ENCODE peak calls at places on chromosome 13, in five cellular contexts. R is PC-3, Y is GM23248, H is GM23338, K is HCT116. N is an unnamed sample.

GRCh38 chr13:24741016-24741662 is 22.8 kb upstream of the RNF17 start:
- DNase-seq in R (no peak), Y (peak; percentile 16), H (peak; percentile 39), K (no peak), N (no peak)

GRCh38 chr13:45296259-45296658 is 44.7 kb downstream of the TPT1 start:
- DNase-seq in R (no peak), Y (no peak), H (no peak), K (no peak), N (no peak)

GRCh38 chr13:112664501-112665203 is 25.2 kb upstream of the ATP11A start:
- DNase-seq in R (no peak), Y (peak; percentile 39), H (no peak), K (no peak), N (no peak)

GRCh38 chr13:20633802-20634201 is 66.8 kb downstream of the IFT88 start:
- DNase-seq in R (peak; percentile 56), Y (no peak), H (no peak), K (no peak), N (no peak)

GRCh38 chr13:34162545-34162936 is 344.6 kb downstream of the RFC3 start:
- DNase-seq in R (no peak), Y (peak; percentile 63), H (no peak), K (no peak), N (no peak)

GRCh38 chr13:59946924-59947323 is 216.8 kb downstream of the DIAPH3 start:
- DNase-seq in R (no peak), Y (peak; percentile 17), H (no peak), K (no peak), N (no peak)

GRCh38 chr13:98447881-98448641 is 128.8 kb downstream of the STK24 start:
- DNase-seq in R (peak; percentile 13), Y (peak; percentile 80), H (peak; percentile 95), K (peak; percentile 34), N (peak; percentile 79)

GRCh38 chr13:34926513-34926912 is 15.6 kb upstream of the NBEA start:
- DNase-seq in R (peak; percentile 62), Y (peak; percentile 71), H (peak; percentile 67), K (no peak), N (no peak)

GRCh38 chr13:66138172-66138811 is 1091.8 kb downstream of the PCDH9 start:
- DNase-seq in R (no peak), Y (no peak), H (no peak), K (no peak), N (no peak)

GRCh38 chr13:49098771-49099512 is 121.2 kb upstream of the MLNR start:
- DNase-seq in R (no peak), Y (peak; percentile 38), H (peak; percentile 45), K (peak; percentile 24), N (peak; percentile 9)

GRCh38 chr13:54750521-54750920 is 1721.9 kb downstream of the OLFM4 start:
- DNase-seq in R (no peak), Y (no peak), H (no peak), K (no peak), N (no peak)

GRCh38 chr13:40101708-40102359 is 446.4 kb downstream of the COG6 start:
- DNase-seq in R (no peak), Y (no peak), H (no peak), K (no peak), N (no peak)

GRCh38 chr13:34863360-34864135 is 78.5 kb upstream of the NBEA start:
- DNase-seq in R (peak; percentile 88), Y (peak; percentile 91), H (no peak), K (peak; percentile 68), N (no peak)

GRCh38 chr13:106537521-106537920 is 2.1 kb upstream of the EFNB2 start:
- DNase-seq in R (no peak), Y (no peak), H (no peak), K (no peak), N (no peak)

GRCh38 chr13:35987572-35988513 is 143.3 kb downstream of the DCLK1 start:
- DNase-seq in R (no peak), Y (no peak), H (peak; percentile 63), K (no peak), N (no peak)

GRCh38 chr13:66137384-66137783 is 1092.8 kb downstream of the PCDH9 start:
- DNase-seq in R (no peak), Y (no peak), H (no peak), K (no peak), N (no peak)

GRCh38 chr13:35198821-35199220 is 256.8 kb downstream of the NBEA start:
- DNase-seq in R (no peak), Y (no peak), H (no peak), K (no peak), N (no peak)

GRCh38 chr13:75372517-75372916 is 109.5 kb downstream of the TBC1D4 start:
- DNase-seq in R (peak; percentile 64), Y (peak; percentile 79), H (peak; percentile 74), K (no peak), N (peak; percentile 42)

GRCh38 chr13:27533155-27533643 is 82.8 kb upstream of the MTIF3 start:
- DNase-seq in R (peak; percentile 80), Y (peak; percentile 81), H (peak; percentile 89), K (peak; percentile 62), N (peak; percentile 85)

GRCh38 chr13:25114220-25114619 is 18.3 kb downstream of the PABPC3 start:
- DNase-seq in R (peak; percentile 81), Y (peak; percentile 78), H (peak; percentile 82), K (peak; percentile 59), N (peak; percentile 71)

GRCh38 chr13:108230377-108230776 is 12.2 kb downstream of the ABHD13 start:
- DNase-seq in R (no peak), Y (no peak), H (no peak), K (no peak), N (no peak)

GRCh38 chr13:20353973-20354372 is 121.9 kb upstream of the GJB6 start:
- DNase-seq in R (peak; percentile 74), Y (peak; percentile 81), H (no peak), K (no peak), N (no peak)

GRCh38 chr13:79395881-79396280 is 10.2 kb downstream of the RBM26 start:
- DNase-seq in R (no peak), Y (peak; percentile 7), H (no peak), K (no peak), N (no peak)

GRCh38 chr13:79392882-79393563 is 13.0 kb downstream of the RBM26 start:
- DNase-seq in R (peak; percentile 58), Y (peak; percentile 81), H (no peak), K (no peak), N (no peak)

GRCh38 chr13:79389031-79389430 is 17.0 kb downstream of the RBM26 start:
- DNase-seq in R (no peak), Y (no peak), H (no peak), K (no peak), N (no peak)

GRCh38 chr13:79398169-79398568 is 7.9 kb downstream of the RBM26 start:
- DNase-seq in R (no peak), Y (no peak), H (no peak), K (no peak), N (no peak)

GRCh38 chr13:79393564-79394249 is 12.3 kb downstream of the RBM26 start:
- DNase-seq in R (peak; percentile 15), Y (no peak), H (no peak), K (no peak), N (no peak)
- TF ChIP-seq EZH2phosphoT487 in R (no peak), Y (no peak), H (no peak), K (no peak), N (no peak)

DNA sequence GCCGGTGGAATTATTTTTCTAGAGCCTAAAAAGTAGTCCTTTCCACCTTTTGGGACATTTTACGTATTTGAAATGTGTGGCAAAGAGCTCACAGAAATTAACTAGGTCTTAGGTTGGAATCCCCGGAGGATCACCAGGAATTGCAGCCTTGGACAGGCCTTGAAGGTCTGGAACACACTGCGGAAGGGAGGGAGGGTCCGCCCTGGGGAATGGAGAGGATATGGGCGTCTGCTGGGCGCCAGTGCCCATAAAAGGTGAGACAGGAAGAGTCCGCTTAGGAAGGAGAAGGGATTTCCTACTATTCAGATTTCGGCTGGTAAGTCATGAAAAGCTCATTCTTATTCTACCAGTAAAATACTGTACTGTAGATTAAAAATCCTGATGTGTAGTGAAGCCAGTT is 111.9 kb downstream of the COL4A2 start:
- DNase-seq in R (no peak), Y (no peak), H (no peak), K (no peak), N (no peak)
- TF ChIP-seq EZH2phosphoT487 in R (no peak), Y (no peak), H (no peak), K (no peak), N (no peak)

GRCh38 chr13:73958657-73959397 is 175.4 kb downstream of the KLF12 start:
- DNase-seq in R (peak; percentile 59), Y (no peak), H (no peak), K (peak; percentile 62), N (no peak)
- TF ChIP-seq EZH2phosphoT487 in R (no peak), Y (no peak), H (no peak), K (no peak), N (no peak)

GRCh38 chr13:99797716-99798115 is 173.9 kb downstream of the ZIC5 start:
- DNase-seq in R (no peak), Y (no peak), H (peak; percentile 39), K (no peak), N (no peak)

GRCh38 chr13:99792079-99792921 is 179.3 kb downstream of the ZIC5 start:
- DNase-seq in R (no peak), Y (no peak), H (peak; percentile 51), K (no peak), N (no peak)

GRCh38 chr13:99800004-99800403 is 171.6 kb downstream of the ZIC5 start:
- DNase-seq in R (no peak), Y (no peak), H (peak; percentile 29), K (no peak), N (no peak)

GRCh38 chr13:99798756-99799155 is 172.8 kb downstream of the ZIC5 start:
- DNase-seq in R (no peak), Y (no peak), H (no peak), K (no peak), N (no peak)

DNA sequence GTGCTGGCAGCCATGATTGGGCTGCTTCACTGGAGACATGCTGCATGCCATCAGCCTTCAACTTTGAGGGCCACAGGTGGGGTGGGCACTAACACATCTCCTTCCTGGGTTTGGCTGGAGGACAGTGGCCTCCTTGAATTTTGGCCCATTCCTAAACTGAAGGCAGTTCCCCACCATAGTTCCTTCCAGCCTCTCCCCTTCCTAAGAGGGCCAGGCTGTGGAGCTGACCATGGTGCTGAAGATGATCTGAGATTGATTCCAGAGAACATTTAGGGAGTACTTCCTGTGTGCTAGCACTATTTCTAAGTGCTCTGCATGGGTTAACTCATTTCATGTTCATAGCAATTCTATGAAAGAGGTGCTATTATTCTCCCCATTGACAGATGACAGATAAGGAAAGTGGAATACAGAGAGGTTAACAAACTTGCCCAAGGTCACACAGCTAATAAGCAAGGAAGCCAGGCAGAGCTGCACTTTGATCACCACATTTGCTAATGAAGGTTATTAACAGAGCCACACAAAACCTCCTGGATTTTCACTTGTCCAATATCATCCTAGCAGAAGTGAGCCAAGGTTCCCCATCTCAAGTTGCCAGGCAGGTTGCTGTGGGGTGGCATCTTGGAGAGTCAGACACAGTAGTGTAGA is 175.3 kb downstream of the ZIC5 start:
- DNase-seq in R (peak; percentile 56), Y (peak; percentile 46), H (peak; percentile 94), K (no peak), N (no peak)
- TF ChIP-seq EZH2phosphoT487 in R (no peak), Y (no peak), H (no peak), K (no peak), N (no peak)

GRCh38 chr13:43470610-43471009 is 316.2 kb downstream of the ENOX1 start:
- DNase-seq in R (no peak), Y (no peak), H (no peak), K (no peak), N (no peak)

GRCh38 chr13:43472344-43472743 is 314.4 kb downstream of the ENOX1 start:
- DNase-seq in R (no peak), Y (no peak), H (no peak), K (no peak), N (no peak)

GRCh38 chr13:43475135-43475534 is 311.6 kb downstream of the ENOX1 start:
- DNase-seq in R (no peak), Y (no peak), H (no peak), K (no peak), N (no peak)

GRCh38 chr13:43472980-43473379 is 313.8 kb downstream of the ENOX1 start:
- DNase-seq in R (no peak), Y (peak; percentile 15), H (no peak), K (no peak), N (no peak)

GRCh38 chr13:43473437-43473836 is 313.3 kb downstream of the ENOX1 start:
- DNase-seq in R (no peak), Y (no peak), H (no peak), K (no peak), N (peak; percentile 57)
- TF ChIP-seq EZH2phosphoT487 in R (no peak), Y (no peak), H (no peak), K (no peak), N (no peak)

N was measured in SK-N-SH.